ENCODE peak calls at places on chromosomes 3 and 15, in ten cellular contexts. O, L, D, E, P, W, X, G, U and C are unnamed samples.

GRCh38 chr3:12553921-12554391 is 2.9 kb upstream of the MKRN2 start:
- DNase-seq in D (peak; percentile 31), P (peak; percentile 60), O (peak; percentile 44), E (peak; percentile 40), U (peak; percentile 33), L (no peak), X (peak; percentile 49), G (no peak), W (no peak), C (no peak)

GRCh38 chr15:50148362-50148963 is 29.4 kb upstream of the ATP8B4 start:
- DNase-seq in L (peak; percentile 80), E (peak; percentile 91), D (peak; percentile 76), P (peak; percentile 32), G (peak; percentile 54), W (no peak), X (peak; percentile 49), O (peak; percentile 87), U (peak; percentile 69), C (peak; percentile 25)

GRCh38 chr15:96720656-96721055 is 390.2 kb downstream of the NR2F2 start:
- DNase-seq in O (no peak), L (no peak), D (no peak), X (no peak), G (no peak), P (no peak), E (no peak), W (no peak), U (no peak), C (no peak)

GRCh38 chr3:141575879-141576743 is 89.3 kb downstream of the RASA2 start:
- DNase-seq in D (peak; percentile 21), G (no peak), W (no peak), X (no peak), O (peak; percentile 48), P (no peak), L (peak; percentile 8), E (peak; percentile 63), U (peak; percentile 45), C (peak; percentile 13)

GRCh38 chr3:188230962-188231361 is 77.0 kb downstream of the LPP start:
- DNase-seq in U (no peak), L (peak; percentile 28), G (no peak), P (no peak), X (no peak), D (peak; percentile 73), E (no peak), O (no peak), W (no peak), C (no peak)

GRCh38 chr3:50649451-50649931 is 25.2 kb upstream of the DOCK3 start:
- DNase-seq in W (no peak), D (no peak), G (no peak), X (no peak), P (no peak), L (no peak), O (peak; percentile 18), E (no peak), U (no peak), C (no peak)

GRCh38 chr3:160856450-160856849 is 100.4 kb downstream of the PPM1L start:
- DNase-seq in D (no peak), X (no peak), G (no peak), O (no peak), U (no peak), P (no peak), W (no peak), E (no peak), L (no peak), C (no peak)

GRCh38 chr3:150763841-150764483 is 993 bp upstream of the SIAH2 start:
- DNase-seq in W (peak; percentile 34), U (no peak), P (peak; percentile 77), O (peak; percentile 68), X (peak; percentile 68), D (peak; percentile 48), E (no peak), L (peak; percentile 72), G (peak; percentile 47), C (peak; percentile 55)

GRCh38 chr15:101723161-101723873 is 956 bp downstream of the TARS3 start:
- DNase-seq in D (peak; percentile 32), O (peak; percentile 17), G (no peak), U (peak; percentile 62), L (peak; percentile 8), X (no peak), W (no peak), E (peak; percentile 37), P (peak; percentile 24), C (peak; percentile 6)

GRCh38 chr15:101727186-101727585 is 2.9 kb upstream of the TARS3 start:
- DNase-seq in G (no peak), L (no peak), P (no peak), X (no peak), E (no peak), D (no peak), O (no peak), U (no peak), W (no peak), C (no peak)

GRCh38 chr15:101724675-101725005 is 367 bp upstream of the TARS3 start:
- DNase-seq in O (no peak), X (no peak), E (no peak), W (no peak), U (no peak), D (no peak), L (no peak), P (no peak), G (no peak), C (no peak)

GRCh38 chr15:101725073-101725472 is 800 bp upstream of the TARS3 start:
- DNase-seq in P (no peak), X (no peak), E (no peak), G (no peak), W (no peak), L (no peak), U (no peak), O (no peak), D (no peak), C (no peak)

DNA sequence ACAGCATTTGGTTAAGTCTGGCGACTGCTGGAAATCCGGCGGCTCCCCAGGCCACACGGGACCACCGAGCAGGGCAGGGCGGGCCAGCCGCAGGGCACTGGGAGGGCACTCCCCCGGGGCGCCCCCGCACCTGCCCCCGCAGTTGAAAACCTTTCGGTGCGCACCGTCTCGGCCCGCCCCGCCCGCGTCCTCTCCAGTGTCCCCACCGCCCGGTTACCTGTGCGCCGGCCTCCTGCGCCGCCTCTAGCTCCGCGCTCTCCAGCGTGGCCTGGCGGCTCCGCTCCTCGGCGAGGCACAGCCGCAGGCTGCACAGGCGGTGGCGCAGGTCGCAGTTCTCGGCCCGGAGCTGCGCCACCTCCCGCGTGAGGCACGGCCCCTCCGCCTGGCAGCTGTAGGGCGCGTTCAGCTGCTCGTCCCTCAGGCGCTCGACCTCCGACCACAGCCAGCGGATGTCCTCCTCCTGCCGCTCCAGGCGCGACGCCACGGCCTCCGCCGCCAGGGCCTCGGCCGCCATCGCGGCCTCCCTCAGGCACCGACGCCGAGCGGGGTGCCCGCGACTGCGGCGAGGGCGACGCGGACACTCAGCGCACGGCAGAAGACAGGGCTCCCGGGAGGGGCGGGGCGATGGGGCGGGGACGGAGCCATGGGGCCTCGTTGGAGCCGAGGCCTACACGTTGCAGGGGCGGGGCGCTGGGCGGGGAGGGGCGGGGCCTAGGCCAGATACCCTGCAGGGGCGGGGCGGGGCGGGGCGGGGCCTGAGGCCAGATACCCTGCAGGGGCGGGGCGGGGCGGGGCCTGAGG is at the start of gene TARS3:
- DNase-seq in P (peak; percentile 98), E (peak; percentile 89), L (peak; percentile 92), X (peak; percentile 98), G (peak; percentile 96), O (peak; percentile 91), D (peak; percentile 79), U (peak; percentile 93), W (peak; percentile 98), C (peak; percentile 95)
- TF ChIP-seq CTCF in P (no peak), E (no peak), L (no peak), X (no peak), G (no peak), O (peak; percentile 10), D (peak; percentile 19), U (no peak), W (peak; percentile 38), C (peak; percentile 42)

GRCh38 chr3:170357176-170357919 is at the start of gene SKIL:
- DNase-seq in D (peak; percentile 94), U (peak; percentile 94), P (peak; percentile 96), G (peak; percentile 96), E (peak; percentile 98), L (peak; percentile 96), X (peak; percentile 97), W (peak; percentile 95), O (peak; percentile 99), C (peak; percentile 85)
- TF ChIP-seq CTCF in D (peak; percentile 23), U (no peak), P (no peak), G (no peak), E (no peak), L (peak; percentile 8), X (no peak), W (no peak), O (peak; percentile 8), C (no peak)

GRCh38 chr3:9088431-9089353 is 125.4 kb upstream of the RAD18 start:
- DNase-seq in X (no peak), U (peak; percentile 23), W (no peak), P (peak; percentile 48), E (peak; percentile 4), G (no peak), L (peak; percentile 79), D (no peak), O (peak; percentile 78), C (peak; percentile 34)

GRCh38 chr3:9091811-9092210 is 128.5 kb upstream of the RAD18 start:
- DNase-seq in D (no peak), O (no peak), W (no peak), X (no peak), P (no peak), U (no peak), E (no peak), G (no peak), L (no peak), C (no peak)

GRCh38 chr3:9087831-9088413 is 124.7 kb upstream of the RAD18 start:
- DNase-seq in W (no peak), G (no peak), L (no peak), D (no peak), X (no peak), U (no peak), P (no peak), O (peak; percentile 29), E (no peak), C (no peak)
- TF ChIP-seq CTCF in W (no peak), G (no peak), L (no peak), D (no peak), X (no peak), U (no peak), P (no peak), O (no peak), E (no peak), C (no peak)

DNA sequence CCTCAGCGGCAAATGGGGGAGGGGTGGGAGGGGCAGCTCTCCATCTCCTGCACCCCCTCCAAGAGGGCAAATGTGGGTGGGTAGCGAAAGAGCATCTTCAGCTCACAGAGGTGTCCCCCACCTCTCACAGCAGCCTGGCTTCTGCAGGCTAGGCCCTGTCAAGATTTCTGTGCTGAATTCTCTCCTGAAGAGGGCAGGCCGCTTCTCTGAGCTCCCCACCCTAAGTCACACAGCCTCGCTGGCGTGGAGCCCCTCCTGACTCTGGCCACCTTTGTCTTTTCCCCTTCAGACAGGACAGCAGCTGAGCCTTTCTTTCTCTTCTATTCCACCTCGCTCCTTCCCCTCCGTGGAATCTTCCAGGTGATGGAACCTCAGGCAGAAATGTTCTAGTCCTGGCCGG is 26.3 kb upstream of the ADAMTS7 start:
- DNase-seq in E (no peak), W (no peak), X (no peak), G (peak; percentile 33), P (no peak), L (no peak), U (no peak), D (no peak), O (no peak), C (no peak)
- TF ChIP-seq CTCF in E (no peak), W (no peak), X (no peak), G (no peak), P (no peak), L (no peak), U (no peak), D (no peak), O (no peak), C (no peak)